ENCODE peak calls at places on chromosomes 3 and 15, in nine cellular contexts. D is cardiac muscle cell, W is gastrocnemius medialis, Q is fibroblast of lung, J is A673, U is upper lobe of right lung, Z is OCI-LY7, M is psoas muscle, L is PC-3. I is an unnamed sample. For H3K4me1, the result is how much of the 10 kb centered on the place peaks cover.

GRCh38 chr3:71865727-71866126 is 80.8 kb upstream of the PROK2 start:
- DNase-seq in D (no peak), J (no peak), M (no peak), W (no peak), Q (no peak), U (no peak), Z (no peak), L (peak), I (no peak)

GRCh38 chr3:64460877-64461276 is 226.9 kb downstream of the ADAMTS9 start:
- DNase-seq in U (no peak), L (no peak), D (no peak), M (no peak), W (no peak), Z (no peak), J (no peak), Q (peak), I (no peak)

GRCh38 chr3:72797773-72798543 is 50.3 kb downstream of the SHQ1 start:
- DNase-seq in L (no peak), W (no peak), D (peak), M (peak), Q (peak), J (peak), Z (no peak), U (no peak), I (no peak)

GRCh38 chr3:161081675-161082462 is 23.3 kb downstream of the B3GALNT1 start:
- DNase-seq in Q (no peak), L (no peak), M (no peak), Z (no peak), W (no peak), D (no peak), U (no peak), J (no peak), I (no peak)

GRCh38 chr3:111045564-111045963 is 26.1 kb upstream of the NECTIN3 start:
- DNase-seq in L (no peak), Z (no peak), J (no peak), Q (peak), M (no peak), D (no peak), W (no peak), U (no peak), I (no peak)

GRCh38 chr3:354433-354832 is 157.9 kb downstream of the CHL1 start:
- DNase-seq in U (no peak), Z (peak), M (no peak), L (peak), W (no peak), D (peak), Q (peak), J (peak), I (no peak)

GRCh38 chr3:111762535-111762934 is 96.5 kb upstream of the PHLDB2 start:
- DNase-seq in J (no peak), L (no peak), Z (no peak), U (no peak), Q (peak), W (no peak), D (no peak), M (no peak), I (no peak)

GRCh38 chr3:99885085-99885484 is 67.4 kb downstream of the CMSS1 start:
- DNase-seq in Q (no peak), U (no peak), L (no peak), M (no peak), Z (no peak), W (no peak), J (no peak), D (no peak), I (no peak)

GRCh38 chr3:28544831-28545230 is 196.2 kb upstream of the AZI2 start:
- DNase-seq in D (no peak), J (no peak), Z (no peak), L (no peak), M (no peak), W (no peak), U (no peak), Q (no peak), I (no peak)

GRCh38 chr15:76337047-76337738 is 620 bp downstream of the ISL2 start:
- DNase-seq in Q (peak), J (peak), W (no peak), L (peak), Z (peak), M (no peak), U (no peak), D (peak), I (no peak)

GRCh38 chr3:96259299-96259698 is 555.1 kb upstream of the EPHA6 start:
- DNase-seq in L (no peak), Q (no peak), M (no peak), D (no peak), W (no peak), J (no peak), U (no peak), Z (no peak), I (no peak)

GRCh38 chr3:31305324-31305723 is 227.4 kb upstream of the STT3B start:
- DNase-seq in L (no peak), M (no peak), W (no peak), D (no peak), U (no peak), Q (no peak), J (no peak), Z (no peak), I (no peak)

GRCh38 chr3:113695818-113696645 is at the start of gene USF3:
- DNase-seq in D (peak), L (peak), M (peak), Z (peak), U (peak), W (peak), J (peak), Q (peak), I (no peak)

GRCh38 chr3:144148356-144148755 is 176.7 kb downstream of the DIPK2A start:
- DNase-seq in L (no peak), U (no peak), W (no peak), J (no peak), Q (no peak), D (no peak), M (no peak), Z (no peak), I (no peak)

GRCh38 chr3:188979669-188980311 is 192.0 kb upstream of the TPRG1 start:
- DNase-seq in J (no peak), L (no peak), U (no peak), Z (no peak), D (no peak), Q (peak), M (no peak), W (peak), I (no peak)

DNA sequence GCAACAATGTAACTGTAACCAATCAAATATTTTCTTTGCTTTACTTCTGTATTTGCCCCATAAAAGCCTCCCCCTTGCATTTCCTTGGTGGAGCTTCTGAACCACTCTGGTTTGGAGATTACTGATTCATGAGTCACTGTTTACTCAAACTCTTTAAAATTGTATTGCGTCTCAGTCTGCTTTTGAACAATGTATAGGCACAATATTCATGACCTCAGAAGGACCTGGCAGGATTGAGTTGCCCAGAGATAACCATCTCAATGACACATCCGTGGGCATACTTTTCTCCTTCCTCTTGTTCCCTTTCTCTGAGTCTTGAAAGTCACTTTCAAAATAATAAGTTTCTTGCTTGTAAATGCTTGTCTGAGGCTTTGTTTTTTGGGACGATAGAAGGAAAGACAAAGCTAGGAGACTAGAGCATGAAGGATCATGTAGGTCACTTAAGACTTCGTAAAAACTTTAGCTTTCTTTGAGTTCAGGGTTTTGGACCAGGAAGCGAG is 57.1 kb upstream of the POU1F1 start:
- DNase-seq in J (peak), Q (peak), L (peak), D (no peak), Z (no peak), U (no peak), M (no peak), W (no peak), I (no peak)
- H3K4me1 ChIP-seq in J (under half), Q (under half), L (under half), D (under half), Z (under half), U (under half), M (under half), W (under half), I (under half)

GRCh38 chr3:179016979-179017670 is 54.5 kb downstream of the ZMAT3 start:
- DNase-seq in W (no peak), L (no peak), Q (no peak), D (no peak), U (no peak), Z (peak), M (no peak), J (peak), I (no peak)

GRCh38 chr3:179021119-179021903 is 50.3 kb downstream of the ZMAT3 start:
- DNase-seq in U (no peak), J (no peak), Z (no peak), Q (no peak), M (no peak), W (no peak), D (no peak), L (no peak), I (no peak)

GRCh38 chr3:179018808-179019207 is 52.8 kb downstream of the ZMAT3 start:
- DNase-seq in L (no peak), Q (no peak), W (no peak), M (no peak), U (no peak), Z (no peak), D (no peak), J (no peak), I (no peak)

GRCh38 chr3:179015551-179016020 is 56.0 kb downstream of the ZMAT3 start:
- DNase-seq in U (no peak), J (peak), M (no peak), W (no peak), Z (peak), Q (peak), L (peak), D (peak), I (no peak)

DNA sequence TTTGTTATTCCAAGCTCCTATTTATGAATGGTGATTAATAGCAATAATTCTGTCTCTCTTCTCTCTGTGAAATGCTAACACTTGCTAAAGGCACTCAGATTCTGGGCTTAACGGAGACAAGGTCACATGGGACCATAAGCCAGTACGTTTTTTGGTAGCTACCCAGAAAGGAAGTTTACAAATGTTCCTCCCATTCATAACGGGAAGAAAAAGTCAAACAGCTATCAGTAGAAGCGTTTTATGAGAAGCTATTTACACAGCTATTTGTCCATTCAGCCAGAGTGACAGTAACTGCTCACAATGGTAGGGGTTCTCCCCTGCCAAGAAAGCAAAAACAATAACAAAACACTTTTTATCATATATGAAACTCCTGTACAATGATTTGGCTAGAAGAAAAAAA is 51.5 kb downstream of the ZMAT3 start:
- DNase-seq in L (no peak), Z (no peak), U (no peak), M (no peak), Q (peak), W (no peak), J (peak), D (no peak), I (no peak)
- H3K27ac ChIP-seq in L (no peak), Z (no peak), U (no peak), M (peak), Q (no peak), W (no peak), J (no peak), D (no peak), I (peak)

DNA sequence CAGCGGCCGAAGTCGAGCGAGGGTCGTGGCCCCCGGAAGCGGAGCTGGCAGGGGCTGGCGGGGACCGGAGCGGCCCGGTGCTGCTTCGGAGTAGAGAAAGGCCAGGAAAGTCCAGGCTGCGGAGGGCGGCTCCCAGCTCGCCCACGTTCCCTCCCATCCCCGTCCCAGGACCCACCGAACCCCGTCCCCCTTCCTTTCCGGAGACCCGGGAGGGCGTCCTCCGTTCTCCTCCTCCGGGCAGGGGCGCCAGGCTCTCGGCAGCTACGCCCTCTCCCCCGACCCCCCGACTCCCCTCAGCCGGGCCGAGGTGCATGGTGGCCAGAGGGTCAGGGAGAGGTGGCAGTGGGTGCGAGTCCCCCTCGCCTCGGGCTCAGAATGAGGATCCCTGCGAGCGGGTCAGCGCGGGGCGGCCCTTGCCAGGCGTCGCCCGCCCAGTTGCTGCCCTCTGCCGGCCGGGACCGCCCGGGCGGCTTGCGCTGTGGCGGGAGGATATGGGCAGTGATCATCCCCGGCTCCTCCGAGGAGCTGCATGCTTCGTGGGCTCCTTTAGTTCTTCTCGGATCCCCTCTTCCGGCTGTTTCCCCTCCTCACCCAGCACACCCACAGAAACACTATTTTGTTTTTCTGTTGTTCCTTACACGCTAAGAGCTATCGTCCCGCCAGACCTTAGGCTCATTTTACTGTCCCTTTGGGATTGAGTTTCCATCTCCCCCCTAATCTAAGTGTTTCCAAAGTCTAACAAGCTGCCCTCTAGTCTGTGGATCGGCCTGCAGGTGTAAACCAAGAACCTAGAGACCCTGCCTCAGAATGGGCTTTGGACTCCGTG is 744 bp upstream of the ALDH1A2 start:
- DNase-seq in Q (peak), M (peak), Z (peak), D (peak), W (peak), J (peak), L (peak), U (peak), I (peak)
- H3K4me3 ChIP-seq in Q (peak), M (peak), Z (no peak), D (peak), W (peak), J (peak), L (peak), U (peak), I (peak)

GRCh38 chr15:39022532-39023305 is 458.1 kb upstream of the RASGRP1 start:
- DNase-seq in Q (no peak), U (no peak), D (no peak), J (no peak), Z (no peak), M (no peak), L (no peak), W (peak), I (no peak)

GRCh38 chr15:39028069-39028468 is 463.5 kb upstream of the RASGRP1 start:
- DNase-seq in Q (peak), J (no peak), W (peak), L (peak), M (peak), U (no peak), D (no peak), Z (no peak), I (peak)

GRCh38 chr15:39021341-39021740 is 456.7 kb upstream of the RASGRP1 start:
- DNase-seq in W (no peak), U (no peak), D (no peak), J (no peak), Q (no peak), M (no peak), Z (no peak), L (no peak), I (no peak)

GRCh38 chr15:39025331-39025730 is 460.7 kb upstream of the RASGRP1 start:
- DNase-seq in D (no peak), Z (no peak), U (no peak), L (no peak), W (peak), Q (peak), J (no peak), M (no peak), I (no peak)

DNA sequence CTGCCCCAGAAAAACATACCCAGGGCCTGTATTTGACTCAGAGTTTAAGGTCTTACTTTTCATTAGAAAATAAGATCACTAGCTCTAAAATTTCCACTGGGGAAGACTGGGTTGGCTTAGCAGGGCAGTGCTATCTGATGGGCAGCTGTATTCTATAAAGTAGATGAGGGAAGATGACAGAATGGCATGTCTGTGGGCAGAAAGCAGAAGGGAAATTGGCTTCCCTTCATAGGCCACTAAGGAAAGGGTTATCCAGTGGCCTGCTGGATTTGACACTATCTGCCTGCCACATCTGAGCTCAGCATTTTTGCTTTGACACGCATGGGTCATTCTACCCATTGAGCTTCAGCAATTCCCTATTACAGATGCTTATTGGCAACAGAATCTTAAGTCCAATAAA is 461.3 kb upstream of the RASGRP1 start:
- DNase-seq in Z (no peak), W (no peak), D (no peak), Q (no peak), L (no peak), J (no peak), U (no peak), M (no peak), I (no peak)
- H3K4me1 ChIP-seq in Z (under half), W (under half), D (under half), Q (under half), L (under half), J (under half), U (under half), M (under half), I (under half)

GRCh38 chr3:156158656-156159295 is 38.4 kb downstream of the KCNAB1 start:
- DNase-seq in Q (no peak), U (no peak), J (no peak), W (no peak), L (no peak), D (no peak), M (no peak), Z (no peak), I (no peak)

GRCh38 chr3:156160653-156161052 is 40.3 kb downstream of the KCNAB1 start:
- DNase-seq in M (no peak), J (no peak), Q (no peak), U (no peak), W (no peak), Z (no peak), D (no peak), L (no peak), I (no peak)

GRCh38 chr3:156166808-156167207 is 46.4 kb downstream of the KCNAB1 start:
- DNase-seq in U (no peak), D (no peak), Z (no peak), J (no peak), L (no peak), W (no peak), Q (no peak), M (no peak), I (no peak)

GRCh38 chr3:156161172-156161571 is 40.8 kb downstream of the KCNAB1 start:
- DNase-seq in M (no peak), L (peak), Q (peak), J (no peak), U (no peak), W (no peak), D (no peak), Z (no peak), I (no peak)
- H3K27ac ChIP-seq in M (no peak), L (no peak), Q (no peak), J (no peak), U (no peak), W (no peak), D (no peak), Z (no peak), I (no peak)

DNA sequence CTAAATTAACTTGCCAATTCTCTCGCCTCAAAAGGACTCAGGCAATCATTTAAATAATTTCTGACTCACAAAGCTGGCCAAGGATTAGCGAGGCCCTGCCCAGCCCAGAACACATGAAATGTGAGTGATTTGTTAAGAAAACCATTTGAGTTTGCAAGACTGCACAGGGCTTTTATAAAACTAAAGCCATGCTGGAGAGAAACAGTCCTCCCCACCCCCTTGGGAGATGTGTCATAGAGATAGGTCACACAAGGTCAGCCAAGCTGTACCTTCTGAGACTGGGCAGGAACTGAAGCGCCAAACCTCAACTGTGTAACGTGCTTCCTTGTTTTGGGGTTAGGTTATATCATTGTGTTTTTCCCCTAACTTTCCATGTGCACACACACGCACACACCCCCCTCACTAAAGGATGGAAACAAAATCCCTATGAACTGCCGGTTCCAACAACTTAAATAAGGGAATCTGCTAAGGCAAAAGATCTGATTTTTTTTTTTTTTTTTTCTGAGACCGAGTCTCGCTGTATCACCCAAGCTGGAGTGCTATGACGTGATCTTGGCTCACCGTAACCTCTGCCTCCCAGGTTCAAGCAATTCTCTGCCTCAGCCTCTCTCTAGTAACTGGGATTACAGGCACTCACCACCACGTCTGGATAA is 8.1 kb downstream of the SPATA12 start:
- DNase-seq in Q (peak), J (no peak), L (peak), U (no peak), Z (peak), W (peak), M (peak), D (peak), I (peak)
- H3K4me3 ChIP-seq in Q (no peak), J (no peak), L (peak), U (no peak), Z (peak), W (no peak), M (no peak), D (no peak), I (no peak)

GRCh38 chr15:68298882-68299381 is 21.4 kb downstream of the FEM1B start:
- DNase-seq in Z (peak), M (no peak), J (no peak), Q (peak), U (no peak), D (no peak), W (no peak), L (no peak), I (peak)
- H3K4me1 ChIP-seq in Z (under half), M (under half), J (under half), Q (under half), U (under half), D (under half), W (under half), L (under half), I (under half)

GRCh38 chr15:31344824-31345605 is 18.4 kb downstream of the KLF13 start:
- DNase-seq in Q (no peak), M (peak), Z (peak), L (no peak), W (peak), D (no peak), U (peak), J (no peak), I (no peak)
- H3K27ac ChIP-seq in Q (no peak), M (peak), Z (peak), L (no peak), W (peak), D (no peak), U (peak), J (no peak), I (peak)

GRCh38 chr3:62369476-62369743 is 3.9 kb downstream of the FEZF2 start:
- DNase-seq in U (no peak), Q (no peak), J (no peak), D (no peak), L (no peak), W (no peak), M (no peak), Z (no peak), I (no peak)

GRCh38 chr3:62371735-62372591 is 1.4 kb downstream of the FEZF2 start:
- DNase-seq in Q (no peak), U (no peak), J (no peak), Z (no peak), W (no peak), D (peak), M (peak), L (no peak), I (no peak)

GRCh38 chr3:62368705-62369475 is 4.5 kb downstream of the FEZF2 start:
- DNase-seq in U (no peak), W (no peak), D (peak), Q (no peak), M (no peak), J (peak), L (no peak), Z (no peak), I (no peak)

GRCh38 chr3:62371032-62371734 is 2.2 kb downstream of the FEZF2 start:
- DNase-seq in M (no peak), D (peak), Z (no peak), W (no peak), J (no peak), Q (no peak), U (no peak), L (no peak), I (no peak)

GRCh38 chr3:62370112-62371031 is 3.0 kb downstream of the FEZF2 start:
- DNase-seq in W (no peak), Q (no peak), U (no peak), L (no peak), M (no peak), J (no peak), Z (no peak), D (peak), I (no peak)
- H3K4me3 ChIP-seq in W (no peak), Q (no peak), U (no peak), L (no peak), M (no peak), J (no peak), Z (no peak), D (no peak), I (no peak)